ENCODE peak calls at places on chromosomes 16 and 17, in five cellular contexts. C is upper lobe of left lung, X is GM12878, Q is heart left ventricle, U is transverse colon. M is an unnamed sample.

GRCh38 chr16:66007717-66008116 is 358.8 kb upstream of the CDH5 start:
- DNase-seq in X (no peak), Q (no peak), C (no peak), U (no peak), M (no peak)

GRCh38 chr17:41308251-41308917 is 725 bp downstream of the KRTAP16-1 start:
- DNase-seq in C (peak; percentile 52), U (peak; percentile 63), X (peak; percentile 40), Q (peak; percentile 49), M (no peak)

GRCh38 chr16:85994492-85995433 is 95.8 kb downstream of the IRF8 start:
- DNase-seq in U (no peak), X (no peak), Q (no peak), C (no peak), M (no peak)

GRCh38 chr17:73391331-73392265 is 79.8 kb upstream of the CDC42EP4 start:
- DNase-seq in Q (no peak), C (no peak), X (no peak), U (no peak), M (no peak)

GRCh38 chr17:48997827-48998556 is 807 bp downstream of the IGF2BP1 start:
- DNase-seq in C (no peak), Q (no peak), U (no peak), X (no peak), M (no peak)

GRCh38 chr16:50021509-50021908 is 3.5 kb upstream of the CNEP1R1 start:
- DNase-seq in C (no peak), U (no peak), Q (no peak), X (no peak), M (no peak)

GRCh38 chr16:89562027-89562599 is 1.6 kb downstream of the RPL13 start:
- DNase-seq in C (peak; percentile 57), Q (no peak), X (no peak), U (peak; percentile 58), M (no peak)

GRCh38 chr16:19844945-19845641 is 39.6 kb downstream of the GPRC5B start:
- DNase-seq in X (no peak), U (no peak), Q (no peak), C (no peak), M (no peak)

GRCh38 chr16:87832759-87833502 is 36.4 kb downstream of the SLC7A5 start:
- DNase-seq in Q (no peak), U (no peak), C (no peak), X (no peak), M (no peak)

GRCh38 chr17:55726440-55726839 is 3.8 kb upstream of the TMEM100 start:
- DNase-seq in U (peak; percentile 17), X (no peak), Q (peak; percentile 58), C (peak; percentile 35), M (peak; percentile 79)

GRCh38 chr17:79036181-79036580 is 12.2 kb downstream of the C1QTNF1 start:
- DNase-seq in Q (no peak), U (no peak), C (no peak), X (no peak), M (no peak)

GRCh38 chr17:43676471-43676870 is 14.7 kb upstream of the MEOX1 start:
- DNase-seq in U (no peak), Q (no peak), X (no peak), C (peak; percentile 32), M (peak; percentile 34)

GRCh38 chr16:67964477-67965131 is 3.8 kb downstream of the SLC12A4 start:
- DNase-seq in U (no peak), Q (no peak), X (no peak), C (no peak), M (no peak)

GRCh38 chr17:28545141-28545503 is 7.3 kb downstream of the UNC119 start:
- DNase-seq in U (no peak), C (no peak), Q (no peak), X (no peak), M (no peak)

GRCh38 chr16:15599303-15600070 is 43.5 kb downstream of the MARF1 start:
- DNase-seq in C (no peak), X (no peak), Q (no peak), U (no peak), M (no peak)

GRCh38 chr17:72056727-72057290 is 64.0 kb upstream of the SOX9 start:
- DNase-seq in Q (no peak), X (no peak), C (no peak), U (no peak), M (no peak)

GRCh38 chr16:19874026-19874425 is 10.6 kb downstream of the GPRC5B start:
- DNase-seq in X (no peak), U (no peak), C (no peak), Q (no peak), M (no peak)

GRCh38 chr16:427295-427694 is 1.8 kb downstream of the RAB11FIP3 start:
- DNase-seq in U (no peak), X (no peak), C (no peak), Q (no peak), M (no peak)

GRCh38 chr16:89322381-89323119 is 105.0 kb downstream of the ZNF778 start:
- DNase-seq in Q (peak; percentile 62), C (peak; percentile 89), X (no peak), U (no peak), M (no peak)

GRCh38 chr17:73304438-73304837 is 7.4 kb downstream of the CDC42EP4 start:
- DNase-seq in Q (no peak), X (no peak), C (no peak), U (no peak), M (no peak)

GRCh38 chr17:80772906-80773242 is 218.8 kb upstream of the CHMP6 start:
- DNase-seq in Q (no peak), X (no peak), C (no peak), U (no peak), M (no peak)

GRCh38 chr17:67068999-67069398 is 24.6 kb downstream of the CACNG1 start:
- DNase-seq in Q (no peak), C (no peak), U (no peak), X (no peak), M (no peak)

GRCh38 chr17:9475259-9475658 is 100.4 kb downstream of the STX8 start:
- DNase-seq in U (no peak), Q (no peak), X (no peak), C (no peak), M (no peak)

GRCh38 chr16:56345406-56346050 is 79.8 kb downstream of the AMFR start:
- DNase-seq in Q (no peak), X (no peak), C (no peak), U (no peak), M (no peak)

GRCh38 chr16:69187387-69187890 is 475 bp downstream of the SNTB2 start:
- DNase-seq in C (peak; percentile 57), U (peak; percentile 62), Q (peak; percentile 55), X (no peak), M (peak; percentile 31)

GRCh38 chr17:19672009-19672837 is 23.7 kb downstream of the ALDH3A2 start:
- DNase-seq in Q (peak; percentile 64), U (peak; percentile 56), C (peak; percentile 68), X (no peak), M (no peak)

GRCh38 chr17:39096435-39097158 is 54.8 kb downstream of the PLXDC1 start:
- DNase-seq in Q (peak; percentile 30), X (no peak), C (peak; percentile 25), U (peak; percentile 33), M (no peak)

DNA sequence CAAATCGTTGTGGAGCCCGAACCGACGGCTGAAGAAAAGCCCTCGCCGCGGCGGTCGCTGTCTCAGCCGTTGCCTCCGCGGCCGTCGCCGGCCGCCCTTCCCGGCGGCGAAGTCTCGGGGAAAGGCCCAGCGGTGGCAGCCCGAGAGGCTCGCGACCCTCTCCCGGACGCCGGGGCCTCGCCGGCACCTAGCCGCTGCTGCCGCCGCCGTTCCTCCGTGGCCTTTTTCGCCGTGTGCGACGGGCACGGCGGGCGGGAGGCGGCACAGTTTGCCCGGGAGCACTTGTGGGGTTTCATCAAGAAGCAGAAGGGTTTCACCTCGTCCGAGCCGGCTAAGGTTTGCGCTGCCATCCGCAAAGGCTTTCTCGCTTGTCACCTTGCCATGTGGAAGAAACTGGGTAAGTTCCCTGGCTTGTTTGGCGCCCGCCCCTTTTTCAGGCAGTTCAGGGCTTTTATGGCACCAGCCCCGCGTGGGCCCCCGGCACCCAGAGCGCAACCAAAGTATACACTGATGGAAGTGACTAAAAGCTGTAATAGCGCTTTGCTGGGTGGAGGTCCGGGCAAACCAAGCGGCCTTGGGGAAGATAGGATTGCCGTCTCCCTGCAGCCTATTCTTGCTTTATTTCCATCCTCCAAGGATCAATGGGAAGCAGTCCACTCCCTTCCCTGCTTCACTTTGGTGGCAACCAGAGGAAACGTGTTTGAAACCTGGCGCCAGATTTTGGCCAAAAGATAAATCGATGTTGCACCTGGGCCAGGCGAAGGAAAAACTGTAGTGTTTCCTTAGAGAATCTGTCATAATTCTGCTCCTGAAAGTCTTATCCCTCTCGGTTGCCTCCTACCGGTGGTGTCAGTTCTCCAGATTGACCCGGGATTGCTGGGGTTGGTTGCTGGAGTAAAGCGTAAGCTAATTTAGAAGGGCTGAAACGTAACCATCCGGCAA is 768 bp downstream of the PPM1D start:
- DNase-seq in C (peak; percentile 79), X (peak; percentile 25), U (peak; percentile 89), Q (peak; percentile 78), M (peak; percentile 91)
- TF ChIP-seq POLR2A in C (no peak), X (no peak), U (no peak), Q (no peak), M (peak; percentile 50)

DNA sequence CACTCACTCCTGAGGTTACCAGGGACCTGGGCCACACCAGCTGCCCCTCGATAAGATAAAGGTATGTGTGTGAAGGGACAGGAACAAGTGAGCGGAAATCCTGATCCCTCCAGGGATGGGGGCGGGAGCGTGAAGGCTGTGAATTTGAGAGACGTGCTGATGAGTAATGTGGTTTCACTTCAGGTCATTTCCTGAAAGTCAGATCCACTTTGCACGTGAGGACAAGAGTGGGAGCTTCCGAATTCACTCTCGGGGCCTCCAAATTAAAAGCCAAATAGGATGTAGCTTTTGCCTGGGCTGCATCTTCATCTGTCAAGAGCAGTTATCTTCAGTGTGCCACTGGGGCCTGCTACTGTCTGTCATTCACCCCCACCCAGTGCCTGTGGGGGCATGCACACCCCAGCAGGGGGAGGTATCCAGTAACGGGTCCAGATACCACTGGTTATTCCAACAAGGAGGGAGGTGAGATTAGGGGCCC is 87.4 kb upstream of the LHX1 start:
- DNase-seq in C (no peak), Q (no peak), U (no peak), X (peak; percentile 49), M (no peak)
- TF ChIP-seq CTCF in C (no peak), Q (no peak), U (no peak), X (peak; percentile 17), M (no peak)

GRCh38 chr17:75514299-75515228 is 773 bp downstream of the CASKIN2 start:
- DNase-seq in U (peak; percentile 26), X (no peak), Q (no peak), C (peak; percentile 67), M (no peak)

GRCh38 chr17:75513667-75514052 is 1.7 kb downstream of the CASKIN2 start:
- DNase-seq in X (no peak), Q (no peak), C (no peak), U (no peak), M (no peak)

GRCh38 chr17:75515523-75516254 is at the start of gene CASKIN2:
- DNase-seq in C (peak; percentile 93), U (peak; percentile 97), X (peak; percentile 30), Q (peak; percentile 98), M (peak; percentile 93)

GRCh38 chr17:75516255-75516618 is at the start of gene TSEN54:
- DNase-seq in C (peak; percentile 94), Q (peak; percentile 95), U (peak; percentile 97), X (peak; percentile 33), M (peak; percentile 86)

DNA sequence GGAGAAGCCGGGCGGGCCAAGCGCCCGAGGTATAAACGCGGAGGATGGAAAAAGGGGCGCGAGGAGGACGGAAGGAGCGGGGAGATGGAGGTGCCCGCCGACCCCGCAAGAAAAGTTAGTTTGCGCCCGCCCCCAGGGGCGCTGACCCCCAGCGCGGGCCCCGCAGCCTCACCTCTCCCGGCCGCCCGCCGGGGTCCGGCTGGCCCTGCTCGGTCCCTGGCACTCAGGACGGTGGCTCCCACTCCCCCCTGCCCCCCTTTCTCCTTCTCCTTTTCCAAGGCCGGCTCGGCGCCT is 161 bp downstream of the CASKIN2 start:
- DNase-seq in Q (no peak), U (no peak), C (no peak), X (no peak), M (no peak)
- TF ChIP-seq POLR2A in Q (no peak), U (no peak), C (no peak), X (no peak), M (peak; percentile 72)

GRCh38 chr16:24045641-24046040 is 209.9 kb downstream of the PRKCB start:
- DNase-seq in C (no peak), X (no peak), Q (no peak), U (no peak), M (no peak)
- TF ChIP-seq CTCF in C (no peak), X (no peak), Q (peak; percentile 29), U (no peak), M (no peak)